ENCODE peak calls at places on chromosomes 2 and 18, in six cellular contexts. I is A549, J is transverse colon, D is upper lobe of left lung, O is stomach, K is ovary. T is an unnamed sample.

GRCh38 chr2:144500567-144500966 is 19.4 kb downstream of the ZEB2 start:
- DNase-seq in O (no peak), D (no peak), I (no peak), K (no peak), J (no peak), T (no peak)

GRCh38 chr2:231752056-231752455 is 29.0 kb downstream of the PDE6D start:
- DNase-seq in K (no peak), O (no peak), D (no peak), I (no peak), J (no peak), T (no peak)

GRCh38 chr2:1605659-1606400 is 138.5 kb downstream of the PXDN start:
- DNase-seq in K (no peak), D (no peak), J (no peak), I (no peak), O (no peak), T (no peak)

GRCh38 chr18:54173250-54173649 is 51.2 kb downstream of the MBD2 start:
- DNase-seq in D (no peak), O (no peak), K (no peak), I (no peak), J (no peak), T (no peak)

GRCh38 chr2:241154915-241155314 is 4.6 kb downstream of the PPP1R7 start:
- DNase-seq in I (no peak), O (no peak), K (no peak), J (no peak), D (no peak), T (no peak)

GRCh38 chr18:54090856-54091255 is 133.6 kb downstream of the MBD2 start:
- DNase-seq in O (no peak), I (no peak), K (no peak), D (no peak), J (no peak), T (no peak)

GRCh38 chr2:109225170-109225775 is 96.3 kb downstream of the SH3RF3 start:
- DNase-seq in K (no peak), D (no peak), I (no peak), J (no peak), O (no peak), T (no peak)

GRCh38 chr2:201680743-201681142 is 17.7 kb downstream of the MPP4 start:
- DNase-seq in I (peak; percentile 48), D (no peak), K (no peak), O (no peak), J (no peak), T (no peak)

GRCh38 chr18:46939337-46939963 is 22.0 kb downstream of the KATNAL2 start:
- DNase-seq in K (no peak), I (peak; percentile 24), D (no peak), O (no peak), J (no peak), T (no peak)

GRCh38 chr2:12619975-12620374 is 96.8 kb upstream of the TRIB2 start:
- DNase-seq in O (no peak), D (no peak), J (no peak), I (no peak), K (no peak), T (no peak)

GRCh38 chr2:198597648-198598047 is 793.3 kb downstream of the PLCL1 start:
- DNase-seq in J (no peak), O (no peak), I (no peak), K (no peak), D (no peak), T (no peak)

GRCh38 chr2:1132328-1132964 is 181.8 kb downstream of the SNTG2 start:
- DNase-seq in K (no peak), O (no peak), J (no peak), D (no peak), I (no peak), T (no peak)

GRCh38 chr2:170822885-170823799 is 6.5 kb downstream of the GAD1 start:
- DNase-seq in I (no peak), D (peak; percentile 86), J (no peak), O (no peak), K (no peak), T (no peak)

GRCh38 chr2:172698041-172698863 is 37.4 kb upstream of the RAPGEF4 start:
- DNase-seq in K (no peak), D (no peak), O (no peak), I (peak; percentile 56), J (no peak), T (no peak)

GRCh38 chr18:10791141-10791808 is 265.4 kb downstream of the NAPG start:
- DNase-seq in O (no peak), J (peak; percentile 9), I (no peak), K (no peak), D (no peak), T (no peak)

GRCh38 chr2:90207454-90208058 is 1516.1 kb downstream of the RPIA start:
- DNase-seq in O (no peak), J (no peak), I (peak; percentile 31), D (no peak), K (no peak), T (no peak)

GRCh38 chr2:176817061-176817565 is 395.5 kb upstream of the HNRNPA3 start:
- DNase-seq in K (no peak), O (no peak), J (no peak), I (peak; percentile 3), D (no peak), T (no peak)

GRCh38 chr2:181054843-181055242 is 74.4 kb downstream of the UBE2E3 start:
- DNase-seq in K (no peak), J (no peak), D (no peak), I (no peak), O (no peak), T (no peak)

DNA sequence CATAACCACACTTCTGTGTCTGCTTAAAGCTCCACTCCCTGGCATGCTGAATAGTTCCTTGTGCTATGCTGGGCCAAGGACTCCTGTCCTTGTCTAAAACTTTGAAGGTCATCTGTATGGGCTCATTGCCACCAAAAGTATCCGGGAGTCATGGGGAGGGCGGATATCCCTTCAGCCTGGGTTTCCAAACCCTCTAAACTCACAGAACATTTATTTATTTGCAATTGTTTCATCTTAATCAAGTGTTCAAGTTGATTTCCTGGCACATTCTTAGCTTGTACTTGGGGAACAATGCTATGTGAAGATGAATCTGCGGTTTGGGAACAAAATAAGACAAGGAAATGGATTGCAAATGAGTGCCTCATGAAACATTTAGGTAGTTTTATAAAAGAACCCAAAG is 1.8 kb downstream of the NOSTRIN start:
- DNase-seq in D (no peak), I (no peak), O (peak; percentile 40), K (peak; percentile 36), J (no peak), T (no peak)
- TF ChIP-seq POLR2A in D (no peak), I (no peak), O (no peak), K (no peak), J (no peak), T (no peak)

GRCh38 chr2:45885111-45885685 is 233.7 kb downstream of the PRKCE start:
- DNase-seq in D (no peak), K (no peak), O (no peak), I (no peak), J (no peak), T (no peak)
- TF ChIP-seq EP300 in D (no peak), K (no peak), O (no peak), I (no peak), J (no peak), T (no peak)

DNA sequence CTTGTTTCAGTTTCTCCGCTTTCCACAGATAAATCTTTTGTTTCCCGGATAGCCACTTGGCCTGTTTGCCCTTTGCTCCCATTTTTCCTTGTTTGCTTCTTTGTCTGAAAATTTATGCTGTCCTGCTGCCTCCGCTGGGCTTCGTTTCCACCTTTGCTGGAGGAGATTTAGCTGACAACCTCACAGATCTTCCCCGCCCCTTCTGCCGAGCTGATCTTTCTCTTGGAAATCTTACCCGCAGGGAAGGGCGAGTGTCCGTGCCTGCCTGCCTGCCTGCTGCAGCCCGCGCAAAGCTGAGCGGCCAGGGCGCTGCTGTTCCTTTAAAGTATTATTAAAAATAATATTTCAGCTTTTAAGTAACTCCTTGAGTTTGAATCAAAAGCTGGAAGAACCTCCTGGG is 1.4 kb upstream of the XRCC5 start:
- DNase-seq in D (peak; percentile 61), J (no peak), O (no peak), I (no peak), K (no peak), T (no peak)
- TF ChIP-seq POLR2A in D (no peak), J (no peak), O (no peak), I (no peak), K (no peak), T (no peak)

GRCh38 chr2:156394033-156394741 is 42.0 kb upstream of the GPD2 start:
- DNase-seq in J (no peak), K (no peak), O (no peak), I (no peak), D (peak; percentile 25), T (no peak)
- TF ChIP-seq EP300 in J (no peak), K (no peak), O (no peak), I (no peak), D (no peak), T (no peak)

GRCh38 chr2:130183500-130184373 is 1.7 kb downstream of the MZT2B start:
- DNase-seq in I (no peak), D (no peak), K (peak; percentile 64), J (no peak), O (no peak), T (no peak)
- TF ChIP-seq POLR2A in I (no peak), D (no peak), K (no peak), J (no peak), O (no peak), T (no peak)

GRCh38 chr2:3470166-3470651 is 49.1 kb downstream of the ADI1 start:
- DNase-seq in D (no peak), O (peak; percentile 88), I (no peak), J (no peak), K (peak; percentile 95), T (no peak)
- TF ChIP-seq EP300 in D (peak; percentile 33), O (peak; percentile 85), I (no peak), J (no peak), K (peak; percentile 52), T (peak; percentile 73)